ENCODE peak calls at places on chromosome X, in four cellular contexts. P, N, V and X are unnamed samples.

GRCh38 chrX:43958529-43958928 is 14.7 kb downstream of the NDP start:
- DNase-seq in N (peak; percentile 13), V (no peak), P (peak; percentile 39), X (peak; percentile 72)

GRCh38 chrX:152601848-152602616 is 35.7 kb upstream of the GABRQ start:
- DNase-seq in V (no peak), P (peak; percentile 19), N (no peak), X (peak; percentile 1)

GRCh38 chrX:2486476-2487133 is 14.2 kb downstream of the DHRSX start:
- DNase-seq in N (no peak), V (no peak), P (no peak), X (no peak)

GRCh38 chrX:154486396-154487207 is at the start of gene UBL4A:
- DNase-seq in V (no peak), P (peak; percentile 83), N (no peak), X (no peak)

GRCh38 chrX:29299689-29300088 is 712.4 kb downstream of the IL1RAPL1 start:
- DNase-seq in V (no peak), P (no peak), N (no peak), X (no peak)

GRCh38 chrX:43862434-43862833 is 19.8 kb downstream of the MAOB start:
- DNase-seq in P (no peak), N (no peak), V (no peak), X (no peak)

GRCh38 chrX:124208675-124209074 is 123.8 kb upstream of the TEX13D start:
- DNase-seq in P (no peak), N (no peak), V (no peak), X (no peak)

GRCh38 chrX:85052636-85053343 is 49.1 kb downstream of the APOOL start:
- DNase-seq in P (no peak), N (no peak), V (no peak), X (no peak)

GRCh38 chrX:153578200-153578835 is 20.6 kb downstream of the CCNQ start:
- DNase-seq in N (no peak), V (no peak), P (no peak), X (no peak)

GRCh38 chrX:88366314-88366713 is 380.7 kb upstream of the CPXCR1 start:
- DNase-seq in P (no peak), N (no peak), V (no peak), X (no peak)

GRCh38 chrX:2967998-2968909 is 38.1 kb upstream of the ARSH start:
- DNase-seq in P (no peak), V (no peak), N (no peak), X (no peak)

GRCh38 chrX:8139713-8140112 is 31.4 kb downstream of the VCX2 start:
- DNase-seq in V (no peak), P (no peak), N (no peak), X (no peak)

GRCh38 chrX:110015915-110016314 is 13.0 kb downstream of the TMEM164 start:
- DNase-seq in V (no peak), N (no peak), P (no peak), X (no peak)

GRCh38 chrX:101749436-101749835 is 89.8 kb upstream of the ARMCX2 start:
- DNase-seq in V (no peak), N (no peak), P (no peak), X (no peak)

GRCh38 chrX:50114113-50114512 is 86.7 kb downstream of the AKAP4 start:
- DNase-seq in P (no peak), N (no peak), V (no peak), X (peak; percentile 24)

GRCh38 chrX:153411255-153411987 is at the start of gene ZFP92:
- DNase-seq in P (peak; percentile 88), N (no peak), V (no peak), X (no peak)

DNA sequence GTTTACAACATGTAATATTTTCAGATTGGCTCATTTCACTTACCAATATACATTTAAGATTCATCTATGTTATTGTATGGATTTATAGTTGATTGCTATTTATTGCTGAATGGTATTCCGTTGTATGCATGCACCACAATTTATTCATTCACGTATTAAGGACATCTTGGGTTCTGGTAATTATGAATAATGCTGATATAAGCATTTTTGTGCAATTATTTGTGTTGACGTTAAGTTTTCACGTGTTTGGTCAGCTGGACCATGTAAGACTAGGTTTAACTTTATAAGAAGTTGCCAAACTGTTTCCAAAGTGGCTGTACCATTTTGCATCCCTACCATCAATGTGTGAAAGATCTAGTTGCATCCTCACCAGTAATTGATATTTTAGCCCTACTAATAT is 35.1 kb downstream of the MAGEB10 start:
- DNase-seq in N (no peak), P (no peak), V (no peak), X (no peak)
- TF ChIP-seq BRCA1 in N (no peak), P (no peak), V (no peak), X (no peak)

GRCh38 chrX:41250867-41251266 is 83.1 kb upstream of the DDX3X start:
- DNase-seq in V (no peak), P (no peak), N (no peak), X (no peak)

GRCh38 chrX:41241962-41242361 is 92.0 kb upstream of the DDX3X start:
- DNase-seq in V (no peak), P (no peak), N (no peak), X (no peak)

GRCh38 chrX:41240504-41240903 is 93.5 kb upstream of the DDX3X start:
- DNase-seq in N (no peak), V (no peak), P (no peak), X (no peak)

GRCh38 chrX:41245641-41246040 is 88.3 kb upstream of the DDX3X start:
- DNase-seq in N (no peak), P (no peak), V (no peak), X (no peak)
- TF ChIP-seq BRCA1 in N (no peak), P (no peak), V (no peak), X (no peak)

DNA sequence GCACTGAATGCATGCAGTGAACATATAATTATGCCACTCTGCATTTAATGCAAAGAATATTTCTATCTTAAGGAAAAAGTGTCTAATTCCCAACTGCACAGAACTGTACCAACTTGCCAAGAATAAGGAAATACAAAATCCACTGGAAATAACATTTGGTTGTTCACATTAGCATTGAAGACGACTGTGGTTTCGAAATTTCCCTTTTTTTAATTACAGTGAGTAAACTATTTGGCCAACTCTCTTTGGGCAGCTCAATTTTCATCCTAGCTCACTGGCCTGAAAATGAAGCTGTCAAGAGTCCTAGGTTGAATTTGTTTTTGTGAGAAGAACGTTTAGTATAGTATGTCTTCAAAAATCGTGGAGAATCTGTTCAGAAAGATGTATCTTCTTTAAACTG is 81.6 kb upstream of the MID1 start:
- DNase-seq in N (no peak), V (no peak), P (no peak), X (no peak)
- TF ChIP-seq BRCA1 in N (no peak), V (no peak), P (no peak), X (no peak)

DNA sequence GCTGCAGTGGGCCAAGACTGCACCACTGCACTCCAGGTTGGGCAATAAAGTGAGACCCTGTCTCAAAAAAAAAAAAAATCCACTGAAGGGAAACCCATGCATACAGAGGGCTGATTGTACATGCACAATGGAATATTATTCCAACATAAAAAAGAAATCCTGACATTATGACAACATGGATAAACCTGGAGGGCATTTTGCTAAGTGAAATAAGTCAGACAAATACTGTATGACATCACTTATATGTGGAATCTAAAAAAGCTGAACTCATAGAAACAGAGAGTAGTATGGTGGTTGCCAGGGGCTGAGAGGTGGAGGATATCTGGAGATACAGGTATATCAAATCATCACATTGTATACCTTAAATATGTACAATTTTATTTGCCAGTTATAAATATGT is 102.2 kb downstream of the PPEF1 start:
- DNase-seq in V (no peak), P (no peak), N (no peak), X (no peak)
- TF ChIP-seq BRCA1 in V (no peak), P (no peak), N (no peak), X (no peak)

GRCh38 chrX:93985621-93986020 is 311.6 kb downstream of the FAM133A start:
- DNase-seq in V (no peak), P (no peak), N (no peak), X (no peak)
- TF ChIP-seq BRCA1 in V (no peak), P (no peak), N (no peak), X (no peak)

GRCh38 chrX:119273807-119274192 is 37.7 kb downstream of the PGRMC1 start:
- DNase-seq in V (no peak), P (no peak), N (no peak), X (no peak)

GRCh38 chrX:119272882-119273806 is 37.1 kb downstream of the PGRMC1 start:
- DNase-seq in P (peak; percentile 6), V (peak; percentile 63), N (no peak), X (no peak)
- TF ChIP-seq BRCA1 in P (no peak), V (no peak), N (no peak), X (no peak)

GRCh38 chrX:12819231-12819630 is 28.0 kb downstream of the PRPS2 start:
- DNase-seq in V (no peak), P (no peak), N (no peak), X (no peak)

GRCh38 chrX:12811658-12812057 is 20.4 kb downstream of the PRPS2 start:
- DNase-seq in P (no peak), N (no peak), V (no peak), X (no peak)

GRCh38 chrX:12814434-12814833 is 23.2 kb downstream of the PRPS2 start:
- DNase-seq in V (no peak), N (peak; percentile 59), P (peak; percentile 13), X (peak; percentile 29)
- TF ChIP-seq BRCA1 in V (no peak), N (no peak), P (no peak), X (no peak)

GRCh38 chrX:118240359-118240758 is 105.5 kb upstream of the WDR44 start:
- DNase-seq in N (no peak), V (no peak), P (no peak), X (no peak)

GRCh38 chrX:118239471-118239870 is 106.4 kb upstream of the WDR44 start:
- DNase-seq in P (no peak), V (no peak), N (no peak), X (no peak)
- TF ChIP-seq BRCA1 in P (no peak), V (no peak), N (no peak), X (no peak)